ENCODE peak calls at places on chromosomes 6 and 20, in five cellular contexts. N is left lung; Z is aorta; W is CD8-positive, alpha-beta T cell; X is GM23248. U is an unnamed sample.
A peak's percentile ranks its signal among the peaks of the same experiment; 100 is the strongest.

GRCh38 chr20:62878244-62879030 is 16.8 kb upstream of the TCFL5 start:
- DNase-seq in X (no peak), Z (no peak), N (no peak), W (no peak), U (no peak)

GRCh38 chr6:16477367-16478149 is 239.2 kb downstream of the GMPR start:
- DNase-seq in X (no peak), N (no peak), Z (no peak), W (no peak), U (peak; percentile 69)

GRCh38 chr6:145886228-145886956 is 71.8 kb upstream of the FBXO30 start:
- DNase-seq in W (no peak), Z (no peak), N (no peak), X (peak; percentile 55), U (no peak)

GRCh38 chr6:161954077-161954476 is 680.2 kb upstream of the AGPAT4 start:
- DNase-seq in W (no peak), Z (no peak), N (no peak), X (no peak), U (no peak)

GRCh38 chr6:41512146-41512701 is 34.0 kb upstream of the FOXP4 start:
- DNase-seq in X (no peak), Z (no peak), N (no peak), W (no peak), U (no peak)

GRCh38 chr6:44129841-44130322 is 2.5 kb downstream of the TMEM63B start:
- DNase-seq in Z (no peak), N (no peak), W (no peak), X (no peak), U (no peak)

GRCh38 chr6:72704979-72705378 is 83.1 kb downstream of the KCNQ5 start:
- DNase-seq in Z (no peak), N (no peak), X (peak; percentile 18), W (no peak), U (no peak)

GRCh38 chr6:582370-582769 is 74.5 kb downstream of the HUS1B start:
- DNase-seq in N (no peak), X (no peak), W (no peak), Z (no peak), U (no peak)

GRCh38 chr6:170029416-170030283 is 261.2 kb downstream of the DLL1 start:
- DNase-seq in Z (peak; percentile 38), X (no peak), W (no peak), N (peak; percentile 54), U (no peak)

GRCh38 chr20:16898433-16898832 is 150.3 kb downstream of the OTOR start:
- DNase-seq in W (no peak), Z (no peak), N (no peak), X (peak; percentile 22), U (no peak)

GRCh38 chr6:2810092-2810671 is 31.5 kb downstream of the SERPINB1 start:
- DNase-seq in W (no peak), X (peak; percentile 24), N (no peak), Z (no peak), U (no peak)

GRCh38 chr20:50792708-50793574 is 1.9 kb upstream of the BCAS4 start:
- DNase-seq in N (no peak), W (no peak), X (no peak), Z (no peak), U (no peak)

GRCh38 chr20:1491891-1492642 is 847 bp upstream of the SIRPB2 start:
- DNase-seq in X (no peak), Z (no peak), N (no peak), W (no peak), U (no peak)

DNA sequence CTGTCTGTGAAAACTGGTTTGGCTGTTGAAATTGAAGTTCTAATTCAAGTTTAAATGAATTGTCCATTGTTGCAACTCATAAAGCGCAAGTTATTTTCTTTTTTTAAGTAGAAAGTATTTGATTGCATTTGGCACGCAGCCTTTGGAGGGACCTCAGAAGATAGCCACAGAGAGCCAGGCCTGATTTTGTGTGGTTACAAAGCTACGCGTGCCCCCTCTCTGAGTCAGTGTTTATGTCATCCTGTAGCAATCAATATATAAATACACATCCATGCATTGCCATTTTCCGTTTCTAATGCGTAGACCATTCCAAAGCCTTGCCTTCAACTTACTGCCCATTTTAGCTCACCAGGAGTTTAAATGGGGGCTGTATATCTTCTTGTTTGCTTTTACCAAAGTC is 173.2 kb downstream of the TMEM242 start:
- DNase-seq in X (peak; percentile 13), N (no peak), W (no peak), Z (no peak), U (no peak)
- H3K4me1 ChIP-seq in X (peaks cover 37% of the 10 kb centered on the region), N (peaks cover 11% of the 10 kb centered on the region), W (no peaks in the 10 kb centered on the region), Z (no peaks in the 10 kb centered on the region), U (peaks cover 54% of the 10 kb centered on the region)

GRCh38 chr20:59972037-59972801 is 14.0 kb downstream of the CDH26 start:
- DNase-seq in Z (no peak), X (no peak), W (no peak), N (no peak), U (no peak)
- H3K36me3 ChIP-seq in Z (no peaks in the 10 kb centered on the region), X (no peaks in the 10 kb centered on the region), W (no peaks in the 10 kb centered on the region), N (no peaks in the 10 kb centered on the region), U (no peaks in the 10 kb centered on the region)

GRCh38 chr20:49349678-49350077 is 71.8 kb upstream of the ZNFX1 start:
- DNase-seq in X (peak; percentile 74), W (no peak), Z (no peak), N (no peak), U (no peak)
- H3K4me3 ChIP-seq in X (no peak overlapping the region), W (no peak overlapping the region), Z (no peak overlapping the region), N (no peak overlapping the region), U (no peak overlapping the region)

DNA sequence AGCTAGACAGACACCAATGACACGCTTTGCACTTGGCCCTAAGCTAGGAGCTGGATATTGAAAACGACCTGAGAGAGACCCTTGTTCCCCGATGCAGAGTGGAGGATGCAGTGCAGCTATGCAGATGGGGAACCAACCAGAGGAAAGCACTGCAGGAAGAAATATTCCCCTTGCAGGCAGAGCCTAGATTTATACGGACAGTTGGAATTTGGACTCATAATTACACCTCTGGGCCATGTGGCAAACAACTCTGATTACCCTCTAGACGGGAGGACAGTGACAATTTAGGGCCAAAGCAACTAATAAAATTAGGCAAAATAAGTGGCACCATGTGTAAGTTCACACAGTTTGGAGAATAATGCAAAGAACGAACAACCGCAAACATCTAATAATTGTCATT is 12.3 kb downstream of the PMEPA1 start:
- DNase-seq in N (no peak), Z (no peak), W (no peak), X (no peak), U (no peak)
- H3K4me1 ChIP-seq in N (peaks cover 33% of the 10 kb centered on the region), Z (peaks cover 2% of the 10 kb centered on the region), W (no peaks in the 10 kb centered on the region), X (peaks cover 20% of the 10 kb centered on the region), U (peaks cover 27% of the 10 kb centered on the region)

DNA sequence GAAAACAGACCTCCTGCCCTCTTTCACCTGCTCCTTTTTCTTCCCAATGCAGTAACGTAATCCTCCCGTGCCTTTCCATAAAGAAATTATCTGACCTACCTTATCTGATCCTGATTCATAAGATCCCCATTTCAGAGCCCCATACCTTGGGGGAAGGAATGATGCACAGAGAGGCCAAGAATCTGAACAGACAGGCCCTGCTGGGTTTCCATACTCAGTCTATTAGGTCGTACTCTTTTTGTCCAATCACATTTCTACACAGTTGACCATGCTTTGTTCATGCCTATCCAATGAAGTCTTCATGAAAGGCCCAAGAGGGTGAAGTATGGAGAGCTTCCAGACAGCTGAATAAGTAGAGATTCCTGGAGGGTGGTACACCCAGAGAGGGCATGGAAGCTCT is 25.3 kb downstream of the SRPK1 start:
- DNase-seq in X (no peak), N (no peak), W (no peak), Z (no peak), U (no peak)
- H3K36me3 ChIP-seq in X (no peaks in the 10 kb centered on the region), N (no peaks in the 10 kb centered on the region), W (no peaks in the 10 kb centered on the region), Z (no peaks in the 10 kb centered on the region), U (peaks cover 4% of the 10 kb centered on the region)

DNA sequence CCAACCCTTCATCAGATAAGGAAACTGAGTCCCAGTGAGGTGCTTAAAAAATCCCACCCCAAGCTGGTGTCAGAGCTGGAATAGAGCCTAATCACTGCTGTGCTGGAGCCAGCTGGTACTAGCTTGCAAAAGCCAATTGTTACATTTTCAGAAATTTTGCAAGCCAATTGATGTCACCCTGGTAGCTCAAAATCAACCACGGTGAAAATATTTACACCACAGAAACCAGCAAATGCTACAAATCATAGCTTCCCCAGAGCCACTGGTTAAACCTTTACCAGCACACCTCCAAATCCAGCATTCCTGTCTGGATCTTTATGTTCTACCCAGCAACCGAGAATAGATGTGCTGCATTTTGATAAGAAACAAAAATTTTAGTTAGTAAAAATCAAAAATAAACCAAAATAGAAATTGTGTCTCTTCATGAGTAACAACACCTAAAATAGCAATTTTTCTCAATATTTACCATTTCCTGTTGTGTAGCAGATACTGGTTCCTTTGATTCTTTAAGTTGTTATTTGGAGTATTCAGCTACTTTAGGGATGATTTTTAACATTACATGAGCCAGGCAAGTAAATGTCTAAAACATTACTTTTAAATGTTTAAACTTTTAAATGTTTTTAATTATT is 7.2 kb upstream of the LCA5 start:
- DNase-seq in X (peak; percentile 45), W (no peak), Z (no peak), N (no peak), U (no peak)
- H3K4me3 ChIP-seq in X (peak overlapping the region; percentile 41), W (no peak overlapping the region), Z (no peak overlapping the region), N (no peak overlapping the region), U (no peak overlapping the region)

GRCh38 chr6:54031194-54031593 is 80.0 kb upstream of the MLIP start:
- DNase-seq in X (no peak), N (no peak), W (no peak), Z (no peak), U (no peak)

GRCh38 chr6:54029187-54029586 is 82.1 kb upstream of the MLIP start:
- DNase-seq in N (no peak), X (no peak), W (no peak), Z (no peak), U (no peak)

GRCh38 chr6:54026652-54027400 is 84.4 kb upstream of the MLIP start:
- DNase-seq in X (no peak), N (no peak), W (no peak), Z (no peak), U (no peak)
- H3K4me1 ChIP-seq in X (no peaks in the 10 kb centered on the region), N (no peaks in the 10 kb centered on the region), W (no peaks in the 10 kb centered on the region), Z (no peaks in the 10 kb centered on the region), U (no peaks in the 10 kb centered on the region)

GRCh38 chr20:57401565-57401918 is 10.3 kb downstream of the RBM38 start:
- DNase-seq in N (peak; percentile 36), Z (no peak), W (no peak), X (no peak), U (no peak)
- H3K36me3 ChIP-seq in N (no peaks in the 10 kb centered on the region), Z (no peaks in the 10 kb centered on the region), W (peaks cover 60% of the 10 kb centered on the region), X (no peaks in the 10 kb centered on the region), U (no peaks in the 10 kb centered on the region)

GRCh38 chr6:134079406-134079921 is 27.0 kb upstream of the SLC2A12 start:
- DNase-seq in X (no peak), N (no peak), W (no peak), Z (no peak), U (no peak)
- H3K4me3 ChIP-seq in X (no peak overlapping the region), N (no peak overlapping the region), W (no peak overlapping the region), Z (no peak overlapping the region), U (no peak overlapping the region)

GRCh38 chr6:24910850-24911712 is 24.7 kb downstream of the RIPOR2 start:
- DNase-seq in W (no peak), N (peak; percentile 89), Z (peak; percentile 62), X (peak; percentile 77), U (peak; percentile 68)
- H3K4me1 ChIP-seq in W (peaks cover 92% of the 10 kb centered on the region), N (peaks cover 76% of the 10 kb centered on the region), Z (no peaks in the 10 kb centered on the region), X (peaks cover 21% of the 10 kb centered on the region), U (peaks cover 45% of the 10 kb centered on the region)

U was measured in heart right ventricle.